ENCODE peak calls at places on chromosomes 6 and 20, in ten cellular contexts. B is CD8-positive, alpha-beta memory T cell; A is tibial nerve; Z is neural progenitor cell; H is Panc1; M is CD4-positive, CD25-positive, alpha-beta regulatory T cell; W is esophagus squamous epithelium; U is heart left ventricle; X is stomach; S is pancreas. C is an unnamed sample.

GRCh38 chr6:160128125-160128683 is 6.6 kb downstream of the SLC22A1 start:
- DNase-seq in U (no peak), S (no peak), B (no peak), W (no peak), Z (no peak), A (no peak), X (peak), H (no peak), M (no peak), C (no peak)

GRCh38 chr20:21557246-21557982 is 43.5 kb upstream of the NKX2-2 start:
- DNase-seq in U (no peak), B (peak), M (peak), X (no peak), Z (no peak), W (no peak), H (no peak), S (no peak), A (no peak), C (no peak)

GRCh38 chr6:87698618-87699017 is 3.4 kb downstream of the AKIRIN2 start:
- DNase-seq in M (no peak), A (no peak), Z (peak), X (no peak), S (no peak), H (no peak), U (no peak), W (no peak), B (no peak), C (no peak)

GRCh38 chr6:16136536-16137450 is 7.9 kb downstream of the MYLIP start:
- DNase-seq in U (no peak), B (peak), S (no peak), X (peak), Z (no peak), M (peak), W (no peak), A (no peak), H (no peak), C (no peak)

GRCh38 chr6:157614026-157614484 is 209.0 kb upstream of the SNX9 start:
- DNase-seq in H (no peak), A (no peak), B (no peak), M (no peak), S (no peak), W (no peak), U (no peak), X (no peak), Z (no peak), C (no peak)

GRCh38 chr6:101080597-101080996 is 199.5 kb upstream of the ASCC3 start:
- DNase-seq in X (no peak), A (no peak), S (no peak), B (no peak), U (no peak), W (no peak), Z (no peak), H (no peak), M (no peak), C (no peak)

GRCh38 chr20:13813910-13814309 is 29.1 kb downstream of the NDUFAF5 start:
- DNase-seq in A (no peak), W (no peak), X (no peak), U (no peak), H (no peak), B (no peak), S (no peak), M (no peak), Z (no peak), C (no peak)

GRCh38 chr20:62716198-62716940 is 7.7 kb downstream of the NTSR1 start:
- DNase-seq in H (no peak), X (no peak), Z (no peak), A (no peak), S (no peak), B (peak), W (no peak), M (peak), U (no peak), C (no peak)

GRCh38 chr6:158049055-158050028 is 67.7 kb downstream of the SYNJ2 start:
- DNase-seq in U (no peak), A (no peak), X (no peak), H (no peak), S (no peak), B (no peak), Z (no peak), W (no peak), M (no peak), C (no peak)

GRCh38 chr6:5968817-5969726 is 37.7 kb downstream of the NRN1 start:
- DNase-seq in S (peak), Z (no peak), H (no peak), M (no peak), U (peak), W (no peak), X (peak), A (no peak), B (no peak), C (no peak)

GRCh38 chr6:101386982-101387381 is 6.5 kb upstream of the GRIK2 start:
- DNase-seq in H (no peak), A (no peak), X (no peak), W (no peak), Z (peak), S (no peak), B (no peak), M (no peak), U (no peak), C (no peak)

GRCh38 chr6:17486680-17487079 is 93.3 kb downstream of the CAP2 start:
- DNase-seq in U (no peak), W (no peak), H (no peak), A (no peak), Z (no peak), B (no peak), X (no peak), S (no peak), M (no peak), C (no peak)

GRCh38 chr20:38387953-38388352 is 41.7 kb downstream of the LBP start:
- DNase-seq in M (no peak), A (no peak), H (no peak), S (no peak), X (no peak), W (no peak), Z (no peak), U (no peak), B (no peak), C (no peak)

GRCh38 chr20:61580958-61581824 is 329.1 kb downstream of the CDH4 start:
- DNase-seq in A (no peak), Z (no peak), U (no peak), H (no peak), M (no peak), S (no peak), X (no peak), W (no peak), B (no peak), C (no peak)

GRCh38 chr6:45965787-45966186 is 49.9 kb downstream of the CLIC5 start:
- DNase-seq in A (no peak), H (no peak), Z (no peak), B (no peak), M (no peak), U (no peak), X (no peak), S (no peak), W (no peak), C (no peak)

GRCh38 chr20:35511814-35512420 is 17.5 kb downstream of the C20orf173 start:
- DNase-seq in A (no peak), H (no peak), Z (peak), M (no peak), S (no peak), W (no peak), B (no peak), X (peak), U (no peak), C (no peak)

GRCh38 chr6:54879188-54879985 is 32.8 kb downstream of the FAM83B start:
- DNase-seq in U (no peak), M (no peak), Z (no peak), S (no peak), W (no peak), H (no peak), A (no peak), B (no peak), X (no peak), C (no peak)

GRCh38 chr6:100426241-100426640 is 38.5 kb downstream of the SIM1 start:
- DNase-seq in H (no peak), M (no peak), U (no peak), Z (no peak), A (no peak), X (no peak), S (no peak), B (no peak), W (no peak), C (no peak)

GRCh38 chr6:137832110-137832509 is 34.9 kb upstream of the TNFAIP3 start:
- DNase-seq in Z (no peak), S (no peak), X (no peak), U (no peak), H (no peak), A (no peak), B (no peak), W (no peak), M (no peak), C (no peak)

GRCh38 chr6:126427713-126428112 is 87.8 kb downstream of the CENPW start:
- DNase-seq in U (no peak), M (no peak), Z (no peak), W (no peak), X (no peak), S (no peak), A (no peak), H (no peak), B (no peak), C (no peak)

GRCh38 chr6:157982580-157983438 is 1.1 kb downstream of the SYNJ2 start:
- DNase-seq in M (no peak), W (no peak), S (no peak), H (no peak), Z (peak), X (no peak), B (no peak), U (no peak), A (no peak), C (no peak)

GRCh38 chr6:151004415-151005024 is 139.0 kb downstream of the MTHFD1L start:
- DNase-seq in H (peak), U (no peak), A (no peak), W (no peak), X (no peak), S (no peak), M (no peak), Z (no peak), B (no peak), C (peak)

GRCh38 chr6:24428615-24429014 is 25.9 kb downstream of the MRS2 start:
- DNase-seq in S (no peak), B (no peak), U (no peak), H (no peak), A (no peak), M (no peak), X (no peak), Z (no peak), W (no peak), C (no peak)

GRCh38 chr6:12385316-12385715 is 95.2 kb downstream of the EDN1 start:
- DNase-seq in U (no peak), X (no peak), W (no peak), A (no peak), Z (no peak), M (no peak), H (no peak), S (no peak), B (no peak), C (no peak)

GRCh38 chr20:51541189-51542032 is 1.1 kb downstream of the NFATC2 start:
- DNase-seq in U (peak), X (peak), B (peak), A (peak), Z (peak), H (no peak), M (peak), W (no peak), S (peak), C (peak)

GRCh38 chr6:167795874-167796667 is 30.6 kb upstream of the AFDN start:
- DNase-seq in W (no peak), Z (no peak), U (peak), B (no peak), M (no peak), X (peak), A (no peak), S (peak), H (no peak), C (no peak)

GRCh38 chr6:18154507-18155272 is at the start of gene TPMT:
- DNase-seq in Z (peak), M (no peak), H (peak), B (no peak), U (peak), A (no peak), W (no peak), X (peak), S (peak), C (peak)

GRCh38 chr6:27441001-27441400 is 31.9 kb downstream of the ZNF184 start:
- DNase-seq in Z (no peak), B (no peak), H (no peak), A (no peak), X (no peak), W (no peak), U (no peak), S (no peak), M (no peak), C (no peak)

GRCh38 chr20:32291166-32291565 is 13.7 kb downstream of the KIF3B start:
- DNase-seq in U (no peak), B (no peak), Z (no peak), M (no peak), W (no peak), H (no peak), A (no peak), X (no peak), S (no peak), C (no peak)

GRCh38 chr6:158142789-158143188 is 25.3 kb downstream of the SERAC1 start:
- DNase-seq in W (no peak), A (no peak), U (no peak), S (no peak), Z (no peak), B (no peak), H (peak), M (no peak), X (peak), C (no peak)

GRCh38 chr6:170053966-170054661 is 236.8 kb downstream of the DLL1 start:
- DNase-seq in X (no peak), H (no peak), S (no peak), B (no peak), W (no peak), Z (no peak), A (no peak), U (peak), M (no peak), C (no peak)

GRCh38 chr20:49288784-49289696 is 11.2 kb upstream of the ZNFX1 start:
- DNase-seq in Z (no peak), H (no peak), X (no peak), S (no peak), A (no peak), U (no peak), M (no peak), W (no peak), B (no peak), C (no peak)
- H3K27ac ChIP-seq in Z (peak), H (no peak), X (peak), S (no peak), A (no peak), U (no peak), M (no peak), W (peak), B (no peak), C (peak)

GRCh38 chr6:36727491-36728021 is 29.9 kb downstream of the RAB44 start:
- DNase-seq in S (no peak), X (no peak), W (no peak), B (no peak), A (no peak), Z (no peak), H (no peak), U (no peak), M (no peak), C (peak)

GRCh38 chr6:36731622-36732310 is 34.1 kb downstream of the RAB44 start:
- DNase-seq in M (no peak), U (no peak), B (no peak), H (no peak), X (no peak), Z (no peak), W (no peak), A (no peak), S (no peak), C (no peak)

GRCh38 chr6:36728289-36729168 is 30.9 kb downstream of the RAB44 start:
- DNase-seq in H (no peak), X (no peak), B (no peak), U (no peak), S (no peak), M (no peak), W (no peak), Z (no peak), A (no peak), C (no peak)

GRCh38 chr6:36730424-36731380 is 33.1 kb downstream of the RAB44 start:
- DNase-seq in W (no peak), M (no peak), Z (no peak), A (no peak), H (no peak), B (no peak), X (no peak), U (no peak), S (no peak), C (no peak)

DNA sequence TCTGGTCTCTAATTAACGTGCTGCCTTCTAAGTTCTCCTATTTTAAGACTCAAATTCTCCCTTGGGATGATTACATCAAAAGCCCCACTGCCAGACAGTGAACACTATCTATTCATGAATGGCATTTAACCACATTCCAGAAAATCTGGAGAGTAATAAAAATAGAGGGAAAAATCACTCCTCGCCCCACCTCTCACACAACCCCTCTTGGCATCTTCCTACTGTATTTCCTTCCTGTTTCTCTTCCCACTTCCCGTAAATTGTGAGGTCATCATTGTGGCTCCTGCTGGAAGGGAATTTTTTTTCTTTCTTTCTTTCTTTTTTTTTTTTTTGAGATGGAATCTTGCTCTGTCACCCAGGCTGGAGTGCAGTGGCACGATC is 31.5 kb downstream of the RAB44 start:
- DNase-seq in S (no peak), M (no peak), X (no peak), W (no peak), U (no peak), A (no peak), H (no peak), Z (no peak), B (no peak), C (no peak)
- H3K4me3 ChIP-seq in S (no peak), M (no peak), X (no peak), W (no peak), U (no peak), A (no peak), H (no peak), Z (no peak), B (no peak), C (no peak)

DNA sequence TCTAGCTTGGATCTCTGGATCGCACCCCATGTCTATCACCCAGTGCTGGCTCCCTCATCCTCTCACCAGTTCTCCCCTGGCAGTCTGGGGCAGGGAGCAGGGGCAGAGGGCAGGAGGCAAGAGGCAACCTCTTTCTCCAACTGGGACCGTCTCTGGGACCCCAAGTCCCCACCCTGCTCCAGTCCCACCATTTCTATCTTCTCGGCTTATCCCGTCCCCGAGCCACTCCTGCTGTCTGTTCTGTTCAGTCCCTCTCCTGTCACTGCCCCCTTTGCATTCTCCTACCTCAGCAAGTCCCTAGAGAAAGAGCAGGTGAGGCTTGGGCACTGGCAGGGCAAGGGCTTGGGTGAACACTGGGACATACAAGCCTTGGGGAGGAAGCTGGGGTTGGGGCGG is 625 bp upstream of the TNXB start:
- DNase-seq in S (no peak), B (no peak), X (no peak), A (no peak), M (no peak), U (no peak), W (no peak), Z (no peak), H (no peak), C (no peak)
- H3K27ac ChIP-seq in S (no peak), B (no peak), X (peak), A (peak), M (no peak), U (peak), W (peak), Z (no peak), H (no peak), C (no peak)

GRCh38 chr20:1524004-1524403 is 32.8 kb upstream of the SIRPB2 start:
- DNase-seq in H (no peak), Z (no peak), A (no peak), X (no peak), W (no peak), S (no peak), U (no peak), M (no peak), B (no peak), C (peak)

GRCh38 chr20:1526896-1527295 is 30.6 kb downstream of the SIRPD start:
- DNase-seq in X (no peak), Z (no peak), A (no peak), S (no peak), H (no peak), B (no peak), M (no peak), W (no peak), U (no peak), C (no peak)

GRCh38 chr20:1526310-1526709 is 31.2 kb downstream of the SIRPD start:
- DNase-seq in S (no peak), H (no peak), X (no peak), W (no peak), B (no peak), Z (no peak), M (no peak), A (no peak), U (no peak), C (no peak)

GRCh38 chr20:1528811-1529210 is 28.7 kb downstream of the SIRPD start:
- DNase-seq in S (no peak), X (no peak), U (no peak), H (no peak), A (no peak), W (no peak), B (no peak), M (no peak), Z (no peak), C (peak)

GRCh38 chr20:1527923-1528322 is 29.6 kb downstream of the SIRPD start:
- DNase-seq in U (no peak), A (no peak), X (no peak), Z (no peak), S (no peak), H (no peak), B (no peak), W (no peak), M (no peak), C (no peak)
- H3K4me3 ChIP-seq in U (no peak), A (no peak), X (no peak), Z (no peak), S (no peak), H (no peak), B (no peak), W (no peak), M (no peak), C (no peak)

DNA sequence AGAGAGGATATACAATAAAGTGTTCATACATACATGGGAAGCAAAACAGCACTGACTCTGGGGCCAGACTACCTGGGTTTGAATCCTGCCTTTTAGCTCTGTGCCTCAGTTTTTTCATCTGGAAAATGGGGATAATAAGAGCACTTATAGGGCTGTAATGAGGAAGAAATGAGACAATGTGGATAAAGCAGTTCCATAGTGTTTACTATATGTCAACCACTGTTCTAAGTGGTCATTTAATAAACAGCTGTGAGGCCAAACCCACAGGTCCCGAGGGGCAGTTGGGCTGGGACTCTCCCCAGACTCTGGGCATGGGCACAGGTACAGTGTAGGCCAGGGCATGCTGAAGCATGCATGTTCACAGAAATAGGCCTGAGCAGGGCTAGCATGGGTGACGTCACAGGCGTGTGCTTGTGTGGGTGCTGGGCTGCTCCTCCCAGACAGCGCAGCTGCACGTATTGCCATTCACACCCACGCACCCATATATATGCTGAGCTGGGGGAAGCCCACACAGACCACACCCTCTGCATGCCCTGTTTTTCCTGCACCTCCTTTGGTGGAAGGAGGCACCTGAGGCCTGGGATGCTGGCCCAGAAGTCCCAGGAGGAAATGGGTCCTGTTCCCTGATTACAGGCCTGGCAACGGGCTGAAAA is 3.5 kb upstream of the PLCG1 start:
- DNase-seq in X (no peak), M (peak), H (no peak), Z (no peak), S (no peak), W (no peak), U (no peak), B (no peak), A (no peak), C (no peak)
- H3K27ac ChIP-seq in X (no peak), M (peak), H (no peak), Z (no peak), S (no peak), W (peak), U (no peak), B (no peak), A (no peak), C (no peak)

GRCh38 chr6:43983191-43983590 is 144.1 kb downstream of the MRPL14 start:
- DNase-seq in X (no peak), B (no peak), W (no peak), H (no peak), A (no peak), Z (no peak), S (no peak), M (no peak), U (no peak), C (no peak)
- H3K4me3 ChIP-seq in X (no peak), B (no peak), W (no peak), H (no peak), A (no peak), Z (no peak), S (no peak), M (no peak), U (no peak), C (no peak)

DNA sequence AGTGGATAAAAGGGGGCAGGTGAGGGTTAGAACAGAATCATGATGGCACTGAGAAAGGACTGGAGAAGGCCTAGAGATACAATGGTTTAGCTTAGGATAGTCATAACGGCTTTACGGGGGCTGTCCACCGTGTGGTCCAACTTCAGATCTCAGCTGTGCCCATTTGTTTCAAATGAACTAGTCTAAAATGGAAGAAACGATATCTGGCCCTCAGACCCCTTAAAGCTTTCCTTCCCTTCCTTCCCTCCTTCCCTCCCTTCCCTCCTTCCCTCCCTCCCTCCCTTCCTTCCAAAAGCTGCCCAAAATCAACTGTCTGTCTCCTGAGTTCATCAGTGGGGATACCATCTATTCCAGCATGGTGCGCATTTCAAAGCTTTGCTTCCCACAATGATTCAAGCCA is 27.9 kb downstream of the TRAM2 start:
- DNase-seq in A (no peak), Z (no peak), X (no peak), U (no peak), W (no peak), S (no peak), H (no peak), M (no peak), B (no peak), C (no peak)
- H3K27ac ChIP-seq in A (no peak), Z (no peak), X (no peak), U (no peak), W (no peak), S (no peak), H (peak), M (no peak), B (no peak), C (no peak)

C was measured in HL-60.